ENCODE peak calls at places on chromosomes 1 and 21, in six cellular contexts. Q is PC-3, T is endothelial cell, M is GM03348, X is NCI-H187, K is AG09309. B is an unnamed sample.

GRCh38 chr21:44425895-44426662 is 29.2 kb upstream of the LRRC3 start:
- DNase-seq in Q (no peak), K (no peak), X (no peak), M (no peak), T (no peak), B (no peak)

GRCh38 chr1:55988963-55989452 is 590.4 kb downstream of the PLPP3 start:
- DNase-seq in Q (no peak), T (no peak), K (no peak), M (no peak), X (no peak), B (no peak)

GRCh38 chr1:119731060-119731459 is 19.3 kb downstream of the PHGDH start:
- DNase-seq in X (no peak), T (no peak), K (no peak), Q (peak; percentile 35), M (no peak), B (no peak)

GRCh38 chr1:176374967-176375569 is 87.9 kb upstream of the PAPPA2 start:
- DNase-seq in T (peak; percentile 90), Q (peak; percentile 74), M (peak; percentile 80), X (peak; percentile 91), K (peak; percentile 31), B (peak; percentile 39)

GRCh38 chr1:234213576-234214128 is 159.6 kb upstream of the COA6 start:
- DNase-seq in K (no peak), T (no peak), M (no peak), Q (no peak), X (no peak), B (no peak)

GRCh38 chr1:172185206-172185605 is 235.3 kb upstream of the C1orf105 start:
- DNase-seq in X (no peak), Q (no peak), T (no peak), K (no peak), M (no peak), B (no peak)

GRCh38 chr1:44354840-44355581 is at the start of gene ERI3:
- DNase-seq in X (peak; percentile 84), T (peak; percentile 96), Q (peak; percentile 97), M (peak; percentile 100), K (peak; percentile 87), B (peak; percentile 94)

GRCh38 chr1:3332662-3333061 is 121.8 kb upstream of the ARHGEF16 start:
- DNase-seq in X (no peak), Q (no peak), K (no peak), M (no peak), T (no peak), B (no peak)

GRCh38 chr1:9625761-9626160 is 25.8 kb upstream of the PIK3CD start:
- DNase-seq in M (no peak), X (no peak), T (no peak), Q (peak; percentile 7), K (no peak), B (no peak)

GRCh38 chr1:115164940-115165718 is 75.8 kb upstream of the TSPAN2 start:
- DNase-seq in M (no peak), X (no peak), Q (no peak), K (no peak), T (no peak), B (no peak)

GRCh38 chr1:28139033-28139712 is 37.3 kb downstream of the PTAFR start:
- DNase-seq in X (no peak), Q (peak; percentile 74), T (no peak), K (no peak), M (peak; percentile 64), B (peak; percentile 55)

GRCh38 chr1:41419584-41420295 is 58.5 kb downstream of the FOXO6 start:
- DNase-seq in M (no peak), X (no peak), T (no peak), Q (no peak), K (no peak), B (no peak)

GRCh38 chr1:53527368-53527767 is 68.2 kb downstream of the DMRTB1 start:
- DNase-seq in K (no peak), T (no peak), X (no peak), M (no peak), Q (no peak), B (no peak)

GRCh38 chr1:182556279-182556678 is 32.8 kb downstream of the RNASEL start:
- DNase-seq in X (no peak), Q (no peak), T (no peak), K (no peak), M (no peak), B (no peak)

GRCh38 chr21:42040411-42041180 is 30.4 kb upstream of the ZBTB21 start:
- DNase-seq in K (peak; percentile 99), M (peak; percentile 95), X (no peak), T (no peak), Q (peak; percentile 99), B (peak; percentile 99)

GRCh38 chr21:43810505-43811261 is 21.3 kb downstream of the RRP1 start:
- DNase-seq in Q (peak; percentile 88), X (peak; percentile 49), K (no peak), M (peak; percentile 94), T (peak; percentile 98), B (peak; percentile 30)

GRCh38 chr1:202010042-202011015 is at the start of gene ELF3:
- DNase-seq in M (no peak), T (no peak), X (peak; percentile 97), Q (peak; percentile 96), K (no peak), B (no peak)

GRCh38 chr1:221868894-221869293 is 127.0 kb upstream of the DUSP10 start:
- DNase-seq in Q (peak; percentile 93), K (no peak), M (peak; percentile 64), T (no peak), X (no peak), B (peak; percentile 37)

GRCh38 chr1:117702654-117703053 is 96.8 kb downstream of the TENT5C start:
- DNase-seq in M (no peak), Q (peak; percentile 7), K (no peak), T (no peak), X (no peak), B (no peak)

GRCh38 chr1:17192394-17193221 is 12.3 kb upstream of the PADI1 start:
- DNase-seq in Q (no peak), T (no peak), X (no peak), K (no peak), M (no peak), B (no peak)

GRCh38 chr1:64121766-64122385 is 81.5 kb upstream of the UBE2U start:
- DNase-seq in K (no peak), T (no peak), M (peak; percentile 27), Q (no peak), X (no peak), B (no peak)

GRCh38 chr1:221187174-221187573 is 307.9 kb downstream of the HLX start:
- DNase-seq in M (no peak), K (no peak), Q (no peak), X (no peak), T (no peak), B (no peak)